ENCODE peak calls at places on chromosomes 7 and 10, in five cellular contexts. One of them, this sample, is unnamed.
A peak's percentile ranks its signal among the peaks of the same experiment; 100 is the strongest.

GRCh38 chr10:1043532-1043995 is 5.4 kb downstream of the IDI1 start:
- DNase-seq in HFFc6: no peak
- DNase-seq in dorsolateral prefrontal cortex: no peak
- DNase-seq in activated CD8-positive, alpha-beta T cell treated with anti-CD3 and anti-CD28 coated beads for 36 hours: peak; percentile 30
- DNase-seq in body of pancreas: peak; percentile 57
- DNase-seq in this sample: no peak

GRCh38 chr7:80127412-80128150 is 7.0 kb upstream of the GNAI1 start:
- DNase-seq in HFFc6: no peak
- DNase-seq in dorsolateral prefrontal cortex: peak; percentile 69
- DNase-seq in activated CD8-positive, alpha-beta T cell treated with anti-CD3 and anti-CD28 coated beads for 36 hours: no peak
- DNase-seq in body of pancreas: peak; percentile 47
- DNase-seq in this sample: no peak

GRCh38 chr7:36128448-36129047 is 24.5 kb upstream of the EEPD1 start:
- DNase-seq in HFFc6: peak; percentile 86
- DNase-seq in dorsolateral prefrontal cortex: peak; percentile 73
- DNase-seq in activated CD8-positive, alpha-beta T cell treated with anti-CD3 and anti-CD28 coated beads for 36 hours: no peak
- DNase-seq in body of pancreas: peak; percentile 95
- DNase-seq in this sample: peak; percentile 93

GRCh38 chr10:129236411-129236810 is 230.6 kb upstream of the MGMT start:
- DNase-seq in HFFc6: no peak
- DNase-seq in dorsolateral prefrontal cortex: no peak
- DNase-seq in activated CD8-positive, alpha-beta T cell treated with anti-CD3 and anti-CD28 coated beads for 36 hours: no peak
- DNase-seq in body of pancreas: no peak
- DNase-seq in this sample: no peak

GRCh38 chr10:71829171-71829570 is 21.9 kb downstream of the PSAP start:
- DNase-seq in HFFc6: no peak
- DNase-seq in dorsolateral prefrontal cortex: no peak
- DNase-seq in activated CD8-positive, alpha-beta T cell treated with anti-CD3 and anti-CD28 coated beads for 36 hours: peak; percentile 30
- DNase-seq in body of pancreas: peak; percentile 78
- DNase-seq in this sample: no peak

GRCh38 chr7:19587291-19587690 is 121.5 kb downstream of the POLR1F start:
- DNase-seq in HFFc6: no peak
- DNase-seq in dorsolateral prefrontal cortex: no peak
- DNase-seq in activated CD8-positive, alpha-beta T cell treated with anti-CD3 and anti-CD28 coated beads for 36 hours: no peak
- DNase-seq in body of pancreas: no peak
- DNase-seq in this sample: no peak

GRCh38 chr7:107913846-107914245 is 22.9 kb downstream of the DLD start:
- DNase-seq in HFFc6: no peak
- DNase-seq in dorsolateral prefrontal cortex: no peak
- DNase-seq in activated CD8-positive, alpha-beta T cell treated with anti-CD3 and anti-CD28 coated beads for 36 hours: no peak
- DNase-seq in body of pancreas: no peak
- DNase-seq in this sample: no peak

GRCh38 chr10:97596101-97597055 is 6.9 kb downstream of the C10orf62 start:
- DNase-seq in HFFc6: peak; percentile 89
- DNase-seq in dorsolateral prefrontal cortex: no peak
- DNase-seq in activated CD8-positive, alpha-beta T cell treated with anti-CD3 and anti-CD28 coated beads for 36 hours: no peak
- DNase-seq in body of pancreas: peak; percentile 70
- DNase-seq in this sample: peak; percentile 74

GRCh38 chr10:3652886-3653285 is 132.1 kb downstream of the KLF6 start:
- DNase-seq in HFFc6: no peak
- DNase-seq in dorsolateral prefrontal cortex: no peak
- DNase-seq in activated CD8-positive, alpha-beta T cell treated with anti-CD3 and anti-CD28 coated beads for 36 hours: peak; percentile 36
- DNase-seq in body of pancreas: no peak
- DNase-seq in this sample: no peak

GRCh38 chr7:24778543-24779282 is 21.4 kb upstream of the GSDME start:
- DNase-seq in HFFc6: peak; percentile 86
- DNase-seq in dorsolateral prefrontal cortex: no peak
- DNase-seq in activated CD8-positive, alpha-beta T cell treated with anti-CD3 and anti-CD28 coated beads for 36 hours: no peak
- DNase-seq in body of pancreas: peak; percentile 69
- DNase-seq in this sample: no peak

GRCh38 chr7:43491984-43492383 is 90.9 kb upstream of the STK17A start:
- DNase-seq in HFFc6: peak; percentile 62
- DNase-seq in dorsolateral prefrontal cortex: no peak
- DNase-seq in activated CD8-positive, alpha-beta T cell treated with anti-CD3 and anti-CD28 coated beads for 36 hours: no peak
- DNase-seq in body of pancreas: no peak
- DNase-seq in this sample: peak; percentile 72

GRCh38 chr10:16779375-16779774 is 37.8 kb downstream of the RSU1 start:
- DNase-seq in HFFc6: no peak
- DNase-seq in dorsolateral prefrontal cortex: no peak
- DNase-seq in activated CD8-positive, alpha-beta T cell treated with anti-CD3 and anti-CD28 coated beads for 36 hours: peak; percentile 94
- DNase-seq in body of pancreas: peak; percentile 49
- DNase-seq in this sample: no peak

GRCh38 chr10:69061305-69062161 is 26.4 kb upstream of the SRGN start:
- DNase-seq in HFFc6: peak; percentile 91
- DNase-seq in dorsolateral prefrontal cortex: no peak
- DNase-seq in activated CD8-positive, alpha-beta T cell treated with anti-CD3 and anti-CD28 coated beads for 36 hours: peak; percentile 35
- DNase-seq in body of pancreas: peak; percentile 78
- DNase-seq in this sample: peak; percentile 50

GRCh38 chr7:100444311-100445278 is 8.3 kb upstream of the PPP1R35 start:
- DNase-seq in HFFc6: peak; percentile 47
- DNase-seq in dorsolateral prefrontal cortex: peak; percentile 25
- DNase-seq in activated CD8-positive, alpha-beta T cell treated with anti-CD3 and anti-CD28 coated beads for 36 hours: peak; percentile 53
- DNase-seq in body of pancreas: no peak
- DNase-seq in this sample: no peak

GRCh38 chr10:26380815-26381214 is 57.3 kb upstream of the APBB1IP start:
- DNase-seq in HFFc6: no peak
- DNase-seq in dorsolateral prefrontal cortex: no peak
- DNase-seq in activated CD8-positive, alpha-beta T cell treated with anti-CD3 and anti-CD28 coated beads for 36 hours: no peak
- DNase-seq in body of pancreas: no peak
- DNase-seq in this sample: no peak

GRCh38 chr10:75466886-75467285 is 35.5 kb downstream of the LRMDA start:
- DNase-seq in HFFc6: no peak
- DNase-seq in dorsolateral prefrontal cortex: no peak
- DNase-seq in activated CD8-positive, alpha-beta T cell treated with anti-CD3 and anti-CD28 coated beads for 36 hours: no peak
- DNase-seq in body of pancreas: no peak
- DNase-seq in this sample: no peak

GRCh38 chr10:3217301-3217700 is 44.7 kb upstream of the PITRM1 start:
- DNase-seq in HFFc6: peak; percentile 76
- DNase-seq in dorsolateral prefrontal cortex: no peak
- DNase-seq in activated CD8-positive, alpha-beta T cell treated with anti-CD3 and anti-CD28 coated beads for 36 hours: no peak
- DNase-seq in body of pancreas: no peak
- DNase-seq in this sample: no peak

GRCh38 chr7:150401861-150402631 is 22.9 kb downstream of the ZNF775 start:
- DNase-seq in HFFc6: no peak
- DNase-seq in dorsolateral prefrontal cortex: no peak
- DNase-seq in activated CD8-positive, alpha-beta T cell treated with anti-CD3 and anti-CD28 coated beads for 36 hours: no peak
- DNase-seq in body of pancreas: no peak
- DNase-seq in this sample: no peak

GRCh38 chr10:29840516-29841276 is 205.9 kb upstream of the SVIL start:
- DNase-seq in HFFc6: no peak
- DNase-seq in dorsolateral prefrontal cortex: no peak
- DNase-seq in activated CD8-positive, alpha-beta T cell treated with anti-CD3 and anti-CD28 coated beads for 36 hours: no peak
- DNase-seq in body of pancreas: peak; percentile 50
- DNase-seq in this sample: no peak

GRCh38 chr7:8284606-8285005 is 22.6 kb upstream of the ICA1 start:
- DNase-seq in HFFc6: no peak
- DNase-seq in dorsolateral prefrontal cortex: no peak
- DNase-seq in activated CD8-positive, alpha-beta T cell treated with anti-CD3 and anti-CD28 coated beads for 36 hours: no peak
- DNase-seq in body of pancreas: peak; percentile 72
- DNase-seq in this sample: no peak

GRCh38 chr7:25847331-25848070 is 304.5 kb upstream of the NFE2L3 start:
- DNase-seq in HFFc6: peak; percentile 19
- DNase-seq in dorsolateral prefrontal cortex: no peak
- DNase-seq in activated CD8-positive, alpha-beta T cell treated with anti-CD3 and anti-CD28 coated beads for 36 hours: no peak
- DNase-seq in body of pancreas: no peak
- DNase-seq in this sample: peak; percentile 22

GRCh38 chr10:117663750-117664149 is 121.2 kb downstream of the EMX2 start:
- DNase-seq in HFFc6: no peak
- DNase-seq in dorsolateral prefrontal cortex: no peak
- DNase-seq in activated CD8-positive, alpha-beta T cell treated with anti-CD3 and anti-CD28 coated beads for 36 hours: peak; percentile 45
- DNase-seq in body of pancreas: peak; percentile 80
- DNase-seq in this sample: peak; percentile 68

GRCh38 chr7:22781230-22781711 is 41.4 kb downstream of the TOMM7 start:
- DNase-seq in HFFc6: peak; percentile 70
- DNase-seq in dorsolateral prefrontal cortex: no peak
- DNase-seq in activated CD8-positive, alpha-beta T cell treated with anti-CD3 and anti-CD28 coated beads for 36 hours: no peak
- DNase-seq in body of pancreas: peak; percentile 24
- DNase-seq in this sample: peak; percentile 34

GRCh38 chr10:95445223-95445836 is 115.8 kb downstream of the SORBS1 start:
- DNase-seq in HFFc6: peak; percentile 57
- DNase-seq in dorsolateral prefrontal cortex: no peak
- DNase-seq in activated CD8-positive, alpha-beta T cell treated with anti-CD3 and anti-CD28 coated beads for 36 hours: no peak
- DNase-seq in body of pancreas: peak; percentile 75
- DNase-seq in this sample: peak; percentile 56

GRCh38 chr7:33809218-33809617 is 96.1 kb upstream of the BMPER start:
- DNase-seq in HFFc6: no peak
- DNase-seq in dorsolateral prefrontal cortex: no peak
- DNase-seq in activated CD8-positive, alpha-beta T cell treated with anti-CD3 and anti-CD28 coated beads for 36 hours: no peak
- DNase-seq in body of pancreas: no peak
- DNase-seq in this sample: no peak

GRCh38 chr10:4240641-4241197 is 455.7 kb upstream of the KLF6 start:
- DNase-seq in HFFc6: peak; percentile 59
- DNase-seq in dorsolateral prefrontal cortex: no peak
- DNase-seq in activated CD8-positive, alpha-beta T cell treated with anti-CD3 and anti-CD28 coated beads for 36 hours: no peak
- DNase-seq in body of pancreas: no peak
- DNase-seq in this sample: peak; percentile 60

GRCh38 chr10:133344236-133344635 is 2.9 kb upstream of the PRAP1 start:
- DNase-seq in HFFc6: no peak
- DNase-seq in dorsolateral prefrontal cortex: no peak
- DNase-seq in activated CD8-positive, alpha-beta T cell treated with anti-CD3 and anti-CD28 coated beads for 36 hours: no peak
- DNase-seq in body of pancreas: no peak
- DNase-seq in this sample: no peak

GRCh38 chr10:126337241-126337640 is 51.0 kb downstream of the ADAM12 start:
- DNase-seq in HFFc6: no peak
- DNase-seq in dorsolateral prefrontal cortex: no peak
- DNase-seq in activated CD8-positive, alpha-beta T cell treated with anti-CD3 and anti-CD28 coated beads for 36 hours: no peak
- DNase-seq in body of pancreas: no peak
- DNase-seq in this sample: no peak

GRCh38 chr7:129544700-129545099 is 42.4 kb downstream of the SMKR1 start:
- DNase-seq in HFFc6: no peak
- DNase-seq in dorsolateral prefrontal cortex: no peak
- DNase-seq in activated CD8-positive, alpha-beta T cell treated with anti-CD3 and anti-CD28 coated beads for 36 hours: no peak
- DNase-seq in body of pancreas: no peak
- DNase-seq in this sample: no peak

GRCh38 chr10:18214692-18215563 is 74.7 kb downstream of the CACNB2 start:
- DNase-seq in HFFc6: peak; percentile 13
- DNase-seq in dorsolateral prefrontal cortex: no peak
- DNase-seq in activated CD8-positive, alpha-beta T cell treated with anti-CD3 and anti-CD28 coated beads for 36 hours: peak; percentile 39
- DNase-seq in body of pancreas: peak; percentile 64
- DNase-seq in this sample: peak; percentile 70

GRCh38 chr10:89471110-89471814 is 56.9 kb downstream of the IFIT5 start:
- DNase-seq in HFFc6: no peak
- DNase-seq in dorsolateral prefrontal cortex: no peak
- DNase-seq in activated CD8-positive, alpha-beta T cell treated with anti-CD3 and anti-CD28 coated beads for 36 hours: no peak
- DNase-seq in body of pancreas: no peak
- DNase-seq in this sample: no peak

GRCh38 chr7:151076863-151077704 is 3.5 kb downstream of the FASTK start:
- DNase-seq in HFFc6: no peak
- DNase-seq in dorsolateral prefrontal cortex: no peak
- DNase-seq in activated CD8-positive, alpha-beta T cell treated with anti-CD3 and anti-CD28 coated beads for 36 hours: no peak
- DNase-seq in body of pancreas: no peak
- DNase-seq in this sample: no peak

GRCh38 chr10:34737772-34738169 is 77.3 kb downstream of the PARD3 start:
- DNase-seq in HFFc6: no peak
- DNase-seq in dorsolateral prefrontal cortex: no peak
- DNase-seq in activated CD8-positive, alpha-beta T cell treated with anti-CD3 and anti-CD28 coated beads for 36 hours: no peak
- DNase-seq in body of pancreas: no peak
- DNase-seq in this sample: no peak

GRCh38 chr7:25148772-25149575 is 23.9 kb upstream of the CYCS start:
- DNase-seq in HFFc6: no peak
- DNase-seq in dorsolateral prefrontal cortex: no peak
- DNase-seq in activated CD8-positive, alpha-beta T cell treated with anti-CD3 and anti-CD28 coated beads for 36 hours: peak; percentile 4
- DNase-seq in body of pancreas: no peak
- DNase-seq in this sample: no peak

GRCh38 chr7:131624536-131624935 is 68.1 kb upstream of the PODXL start:
- DNase-seq in HFFc6: no peak
- DNase-seq in dorsolateral prefrontal cortex: no peak
- DNase-seq in activated CD8-positive, alpha-beta T cell treated with anti-CD3 and anti-CD28 coated beads for 36 hours: no peak
- DNase-seq in body of pancreas: no peak
- DNase-seq in this sample: no peak

GRCh38 chr10:7642612-7643011 is 24.2 kb downstream of the ITIH5 start:
- DNase-seq in HFFc6: no peak
- DNase-seq in dorsolateral prefrontal cortex: no peak
- DNase-seq in activated CD8-positive, alpha-beta T cell treated with anti-CD3 and anti-CD28 coated beads for 36 hours: no peak
- DNase-seq in body of pancreas: no peak
- DNase-seq in this sample: no peak
- TF ChIP-seq CTCF in HFFc6: no peak
- TF ChIP-seq CTCF in dorsolateral prefrontal cortex: no peak
- TF ChIP-seq CTCF in activated CD8-positive, alpha-beta T cell treated with anti-CD3 and anti-CD28 coated beads for 36 hours: no peak
- TF ChIP-seq CTCF in body of pancreas: no peak
- TF ChIP-seq CTCF in this sample: no peak

GRCh38 chr7:81447351-81447952 is 322.4 kb downstream of the HGF start:
- DNase-seq in HFFc6: peak; percentile 63
- DNase-seq in dorsolateral prefrontal cortex: no peak
- DNase-seq in activated CD8-positive, alpha-beta T cell treated with anti-CD3 and anti-CD28 coated beads for 36 hours: no peak
- DNase-seq in body of pancreas: no peak
- DNase-seq in this sample: peak; percentile 60
- TF ChIP-seq CTCF in HFFc6: peak; percentile 83
- TF ChIP-seq CTCF in dorsolateral prefrontal cortex: peak; percentile 60
- TF ChIP-seq CTCF in activated CD8-positive, alpha-beta T cell treated with anti-CD3 and anti-CD28 coated beads for 36 hours: no peak
- TF ChIP-seq CTCF in body of pancreas: peak; percentile 43
- TF ChIP-seq CTCF in this sample: peak; percentile 64

GRCh38 chr7:96004598-96004997 is 232.2 kb downstream of the DYNC1I1 start:
- DNase-seq in HFFc6: no peak
- DNase-seq in dorsolateral prefrontal cortex: no peak
- DNase-seq in activated CD8-positive, alpha-beta T cell treated with anti-CD3 and anti-CD28 coated beads for 36 hours: no peak
- DNase-seq in body of pancreas: no peak
- DNase-seq in this sample: peak; percentile 1
- TF ChIP-seq CTCF in HFFc6: no peak
- TF ChIP-seq CTCF in dorsolateral prefrontal cortex: no peak
- TF ChIP-seq CTCF in activated CD8-positive, alpha-beta T cell treated with anti-CD3 and anti-CD28 coated beads for 36 hours: no peak
- TF ChIP-seq CTCF in body of pancreas: no peak
- TF ChIP-seq CTCF in this sample: no peak

GRCh38 chr10:91090761-91091529 is 129.5 kb upstream of the PCGF5 start:
- DNase-seq in HFFc6: peak; percentile 9
- DNase-seq in dorsolateral prefrontal cortex: no peak
- DNase-seq in activated CD8-positive, alpha-beta T cell treated with anti-CD3 and anti-CD28 coated beads for 36 hours: no peak
- DNase-seq in body of pancreas: no peak
- DNase-seq in this sample: peak; percentile 5
- TF ChIP-seq CTCF in HFFc6: peak; percentile 53
- TF ChIP-seq CTCF in dorsolateral prefrontal cortex: no peak
- TF ChIP-seq CTCF in activated CD8-positive, alpha-beta T cell treated with anti-CD3 and anti-CD28 coated beads for 36 hours: no peak
- TF ChIP-seq CTCF in body of pancreas: no peak
- TF ChIP-seq CTCF in this sample: peak; percentile 32

This sample was measured in astrocyte of the cerebellum.